ENCODE peak calls at places on chromosomes 11 and 22, in four cellular contexts. One of them, this sample, is unnamed.

GRCh38 chr11:65782816-65783228 is 2.0 kb upstream of the AP5B1 start:
- DNase-seq in HCT116: no peak
- DNase-seq in SK-N-SH: peak
- DNase-seq in ovary: no peak
- DNase-seq in this sample: peak

GRCh38 chr11:70100283-70100610 is 22.1 kb downstream of the ANO1 start:
- DNase-seq in HCT116: no peak
- DNase-seq in SK-N-SH: no peak
- DNase-seq in ovary: no peak
- DNase-seq in this sample: no peak

GRCh38 chr11:4647795-4648194 is 4.0 kb downstream of the OR51E1 start:
- DNase-seq in ovary: no peak
- DNase-seq in SK-N-SH: peak
- DNase-seq in HCT116: no peak
- DNase-seq in this sample: no peak

GRCh38 chr11:105230586-105230985 is 91.0 kb upstream of the CARD18 start:
- DNase-seq in ovary: no peak
- DNase-seq in HCT116: no peak
- DNase-seq in SK-N-SH: no peak
- DNase-seq in this sample: no peak

GRCh38 chr11:15918212-15918611 is 438.1 kb downstream of the SOX6 start:
- DNase-seq in SK-N-SH: no peak
- DNase-seq in HCT116: no peak
- DNase-seq in ovary: no peak
- DNase-seq in this sample: peak

GRCh38 chr11:76947190-76947589 is 86.5 kb downstream of the ACER3 start:
- DNase-seq in SK-N-SH: peak
- DNase-seq in HCT116: no peak
- DNase-seq in ovary: no peak
- DNase-seq in this sample: no peak

GRCh38 chr11:128759168-128759567 is 65.3 kb downstream of the FLI1 start:
- DNase-seq in HCT116: no peak
- DNase-seq in SK-N-SH: no peak
- DNase-seq in ovary: no peak
- DNase-seq in this sample: no peak

GRCh38 chr11:84097186-84097585 is 811.0 kb upstream of the CCDC90B start:
- DNase-seq in ovary: no peak
- DNase-seq in SK-N-SH: no peak
- DNase-seq in HCT116: no peak
- DNase-seq in this sample: no peak

GRCh38 chr11:94028436-94028835 is 7.3 kb downstream of the HEPHL1 start:
- DNase-seq in SK-N-SH: no peak
- DNase-seq in ovary: no peak
- DNase-seq in HCT116: no peak
- DNase-seq in this sample: no peak

GRCh38 chr22:24001314-24001713 is 3.9 kb downstream of the GSTT4 start:
- DNase-seq in ovary: no peak
- DNase-seq in SK-N-SH: peak
- DNase-seq in HCT116: no peak
- DNase-seq in this sample: peak

GRCh38 chr11:1163321-1163910 is 5.7 kb downstream of the MUC5AC start:
- DNase-seq in ovary: no peak
- DNase-seq in HCT116: no peak
- DNase-seq in SK-N-SH: peak
- DNase-seq in this sample: peak

GRCh38 chr11:1162153-1162497 is 4.4 kb downstream of the MUC5AC start:
- DNase-seq in SK-N-SH: peak
- DNase-seq in HCT116: no peak
- DNase-seq in ovary: no peak
- DNase-seq in this sample: no peak

GRCh38 chr11:1160231-1161101 is 2.7 kb downstream of the MUC5AC start:
- DNase-seq in HCT116: no peak
- DNase-seq in SK-N-SH: peak
- DNase-seq in ovary: no peak
- DNase-seq in this sample: peak

GRCh38 chr11:1162498-1163311 is 5.0 kb downstream of the MUC5AC start:
- DNase-seq in HCT116: no peak
- DNase-seq in ovary: no peak
- DNase-seq in SK-N-SH: peak
- DNase-seq in this sample: peak

GRCh38 chr11:1161410-1162152 is 3.8 kb downstream of the MUC5AC start:
- DNase-seq in SK-N-SH: peak
- DNase-seq in HCT116: no peak
- DNase-seq in ovary: no peak
- DNase-seq in this sample: peak
- H3K27ac ChIP-seq in SK-N-SH: no peak
- H3K27ac ChIP-seq in HCT116: no peak
- H3K27ac ChIP-seq in ovary: no peak
- H3K27ac ChIP-seq in this sample: no peak

GRCh38 chr22:31099386-31099785 is 8.0 kb downstream of the SELENOM start:
- DNase-seq in SK-N-SH: no peak
- DNase-seq in ovary: no peak
- DNase-seq in HCT116: no peak
- DNase-seq in this sample: no peak
- H3K27ac ChIP-seq in SK-N-SH: no peak
- H3K27ac ChIP-seq in ovary: peak
- H3K27ac ChIP-seq in HCT116: no peak
- H3K27ac ChIP-seq in this sample: no peak

GRCh38 chr11:95230054-95231034 is 658 bp downstream of the SESN3 start:
- DNase-seq in HCT116: no peak
- DNase-seq in ovary: peak
- DNase-seq in SK-N-SH: no peak
- DNase-seq in this sample: peak
- H3K27ac ChIP-seq in HCT116: peak
- H3K27ac ChIP-seq in ovary: peak
- H3K27ac ChIP-seq in SK-N-SH: no peak
- H3K27ac ChIP-seq in this sample: peak

DNA sequence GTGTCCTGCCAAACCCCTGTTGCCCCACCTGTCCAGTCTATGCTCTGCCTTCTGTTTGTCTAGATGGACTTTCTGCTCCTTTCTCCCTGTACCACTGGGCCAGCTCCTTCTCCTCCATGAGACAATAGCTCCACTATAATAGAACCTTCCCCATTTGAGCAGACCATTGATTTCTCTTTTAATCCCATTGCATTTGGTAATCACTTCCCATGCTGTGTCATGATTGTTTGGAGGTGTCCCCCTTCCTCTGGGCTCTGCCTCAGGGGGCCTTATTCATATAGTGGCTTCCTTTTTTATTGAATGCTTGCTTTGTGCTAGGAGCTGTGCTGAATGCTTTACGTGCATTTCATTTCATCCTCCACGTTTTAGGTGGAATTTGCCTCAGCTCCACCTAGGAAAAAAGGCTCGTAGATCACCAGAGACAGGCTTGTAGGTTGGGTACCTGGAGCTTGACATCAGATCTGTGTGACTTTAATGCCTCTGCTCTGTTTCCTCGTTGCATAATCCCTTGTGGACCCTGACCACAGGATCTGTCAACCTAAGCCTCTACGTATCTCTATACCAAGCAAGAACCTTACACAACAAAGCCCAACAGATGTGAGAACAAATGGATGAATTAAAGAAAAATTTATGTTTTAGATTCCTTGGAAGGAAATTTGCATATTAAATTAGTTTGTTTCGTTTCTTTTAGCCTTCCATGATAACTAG is 106.2 kb upstream of the RASSF10 start:
- DNase-seq in SK-N-SH: no peak
- DNase-seq in ovary: no peak
- DNase-seq in HCT116: no peak
- DNase-seq in this sample: no peak
- H3K27ac ChIP-seq in SK-N-SH: no peak
- H3K27ac ChIP-seq in ovary: no peak
- H3K27ac ChIP-seq in HCT116: no peak
- H3K27ac ChIP-seq in this sample: peak

DNA sequence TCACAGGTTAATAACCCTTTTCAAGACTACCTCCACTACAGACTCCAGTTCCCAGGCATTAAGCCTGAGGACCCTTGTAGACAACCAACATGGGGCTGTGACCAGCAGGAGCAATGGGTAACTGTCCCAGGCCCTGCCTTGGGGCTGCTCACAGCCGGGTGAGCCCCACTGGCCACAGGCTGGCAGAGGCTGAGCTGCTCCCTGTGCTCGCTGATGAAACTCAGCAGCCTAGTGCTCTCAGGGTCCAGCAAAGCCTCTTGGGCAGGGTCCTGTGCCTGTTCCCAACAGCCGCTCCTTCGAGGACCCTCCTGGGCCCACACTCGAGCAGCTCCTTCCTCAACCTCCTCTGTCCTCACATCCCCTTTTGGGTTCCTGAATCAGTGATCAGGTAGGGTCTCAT is 99.8 kb downstream of the VPREB1 start:
- DNase-seq in SK-N-SH: no peak
- DNase-seq in ovary: no peak
- DNase-seq in HCT116: no peak
- DNase-seq in this sample: no peak
- H3K27ac ChIP-seq in SK-N-SH: no peak
- H3K27ac ChIP-seq in ovary: no peak
- H3K27ac ChIP-seq in HCT116: no peak
- H3K27ac ChIP-seq in this sample: no peak

GRCh38 chr22:29723766-29724165 is 4.0 kb downstream of the CABP7 start:
- DNase-seq in SK-N-SH: peak
- DNase-seq in HCT116: no peak
- DNase-seq in ovary: no peak
- DNase-seq in this sample: no peak
- H3K27ac ChIP-seq in SK-N-SH: no peak
- H3K27ac ChIP-seq in HCT116: no peak
- H3K27ac ChIP-seq in ovary: no peak
- H3K27ac ChIP-seq in this sample: no peak

GRCh38 chr11:13105237-13105844 is 96.2 kb downstream of the RASSF10 start:
- DNase-seq in HCT116: no peak
- DNase-seq in SK-N-SH: peak
- DNase-seq in ovary: peak
- DNase-seq in this sample: no peak
- H3K27ac ChIP-seq in HCT116: no peak
- H3K27ac ChIP-seq in SK-N-SH: no peak
- H3K27ac ChIP-seq in ovary: no peak
- H3K27ac ChIP-seq in this sample: no peak

GRCh38 chr11:121451178-121451981 is 734 bp upstream of the SORL1 start:
- DNase-seq in SK-N-SH: no peak
- DNase-seq in HCT116: no peak
- DNase-seq in ovary: no peak
- DNase-seq in this sample: no peak
- H3K27ac ChIP-seq in SK-N-SH: no peak
- H3K27ac ChIP-seq in HCT116: peak
- H3K27ac ChIP-seq in ovary: no peak
- H3K27ac ChIP-seq in this sample: no peak

DNA sequence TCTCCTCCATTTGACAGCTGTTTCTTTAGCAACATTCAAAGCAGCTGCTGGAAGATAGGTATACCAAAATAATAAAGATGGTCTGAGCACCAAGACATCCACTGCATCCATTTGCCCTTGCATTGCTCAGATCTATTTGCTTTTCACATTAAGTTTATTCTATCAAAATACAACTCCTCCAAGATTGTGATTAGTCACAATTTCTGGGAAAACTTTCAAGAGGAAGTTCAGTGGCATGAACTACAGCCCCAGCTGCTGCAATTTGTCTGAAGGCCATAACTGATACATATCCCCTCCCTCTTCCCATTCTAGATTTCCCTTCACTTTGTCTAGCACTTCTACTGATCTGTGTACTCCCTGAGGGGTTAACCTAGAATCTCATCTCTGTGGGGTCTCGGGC is 117.5 kb upstream of the CEP126 start:
- DNase-seq in ovary: no peak
- DNase-seq in SK-N-SH: no peak
- DNase-seq in HCT116: no peak
- DNase-seq in this sample: no peak
- H3K27ac ChIP-seq in ovary: no peak
- H3K27ac ChIP-seq in SK-N-SH: no peak
- H3K27ac ChIP-seq in HCT116: no peak
- H3K27ac ChIP-seq in this sample: no peak